ENCODE peak calls at places on chromosomes 6 and 20, in five cellular contexts. M is IMR-90, X is PC-9, D is OCI-LY7, E is endothelial cell of umbilical vein. Y is an unnamed sample.

GRCh38 chr20:460707-461106 is 1.6 kb downstream of the TBC1D20 start:
- DNase-seq in M (no peak), X (no peak), D (no peak), E (no peak), Y (peak; percentile 90)

GRCh38 chr20:37849169-37849568 is 53.8 kb upstream of the VSTM2L start:
- DNase-seq in M (no peak), X (no peak), D (no peak), E (no peak), Y (no peak)

GRCh38 chr6:79707621-79708020 is 76.5 kb downstream of the SH3BGRL2 start:
- DNase-seq in M (no peak), X (no peak), D (no peak), E (no peak), Y (no peak)

GRCh38 chr20:54197621-54198604 is 10.0 kb upstream of the PFDN4 start:
- DNase-seq in M (peak; percentile 49), X (peak; percentile 75), D (peak; percentile 21), E (no peak), Y (no peak)

GRCh38 chr6:148037496-148037895 is 305.1 kb upstream of the SASH1 start:
- DNase-seq in M (peak; percentile 50), X (peak; percentile 47), D (no peak), E (no peak), Y (peak; percentile 64)

GRCh38 chr6:46419576-46420002 is 71.7 kb downstream of the RCAN2 start:
- DNase-seq in M (peak; percentile 67), X (no peak), D (peak; percentile 77), E (peak; percentile 63), Y (peak; percentile 54)

GRCh38 chr20:4875578-4876067 is 125.7 kb downstream of the SLC23A2 start:
- DNase-seq in M (no peak), X (no peak), D (peak; percentile 14), E (no peak), Y (no peak)

GRCh38 chr6:11685411-11686093 is 93.1 kb downstream of the ADTRP start:
- DNase-seq in M (peak; percentile 64), X (peak; percentile 98), D (no peak), E (no peak), Y (no peak)

GRCh38 chr6:25311251-25311910 is 32.2 kb downstream of the CARMIL1 start:
- DNase-seq in M (peak; percentile 62), X (peak; percentile 59), D (no peak), E (no peak), Y (peak; percentile 81)

GRCh38 chr6:170046786-170047626 is 243.9 kb downstream of the DLL1 start:
- DNase-seq in M (no peak), X (no peak), D (no peak), E (no peak), Y (no peak)

GRCh38 chr20:36408219-36408618 is 102.1 kb downstream of the DLGAP4 start:
- DNase-seq in M (peak; percentile 28), X (no peak), D (no peak), E (peak; percentile 63), Y (peak; percentile 91)

GRCh38 chr6:84467296-84467695 is 239.9 kb upstream of the CEP162 start:
- DNase-seq in M (no peak), X (peak; percentile 83), D (no peak), E (peak; percentile 38), Y (no peak)

GRCh38 chr20:16573011-16573965 is at the start of gene KIF16B:
- DNase-seq in M (peak; percentile 76), X (peak; percentile 79), D (peak; percentile 88), E (peak; percentile 93), Y (peak; percentile 96)

GRCh38 chr6:7150381-7151064 is 42.8 kb downstream of the RREB1 start:
- DNase-seq in M (no peak), X (no peak), D (no peak), E (no peak), Y (no peak)

GRCh38 chr6:25963426-25964123 is 973 bp downstream of the TRIM38 start:
- DNase-seq in M (peak; percentile 16), X (peak; percentile 77), D (peak; percentile 28), E (peak; percentile 34), Y (no peak)

GRCh38 chr6:112117554-112117953 is 30.2 kb downstream of the FAM229B start:
- DNase-seq in M (peak; percentile 62), X (peak; percentile 74), D (no peak), E (peak; percentile 38), Y (peak; percentile 27)

GRCh38 chr6:113636357-113636824 is 220.8 kb upstream of the MARCKS start:
- DNase-seq in M (peak; percentile 78), X (no peak), D (no peak), E (no peak), Y (no peak)

GRCh38 chr20:54004397-54004940 is 65.9 kb downstream of the BCAS1 start:
- DNase-seq in M (no peak), X (no peak), D (no peak), E (no peak), Y (no peak)

GRCh38 chr6:159758031-159759001 is 3.5 kb upstream of the ACAT2 start:
- DNase-seq in M (peak; percentile 81), X (peak; percentile 42), D (no peak), E (no peak), Y (peak; percentile 77)

GRCh38 chr6:166005846-166006592 is 161.6 kb downstream of the TBXT start:
- DNase-seq in M (peak; percentile 94), X (no peak), D (no peak), E (no peak), Y (peak; percentile 94)

GRCh38 chr6:144899161-144899560 is 614.0 kb downstream of the UTRN start:
- DNase-seq in M (peak; percentile 67), X (no peak), D (no peak), E (no peak), Y (no peak)

GRCh38 chr20:44035924-44036323 is 121.3 kb downstream of the TOX2 start:
- DNase-seq in M (no peak), X (no peak), D (no peak), E (no peak), Y (no peak)

GRCh38 chr6:54048782-54049181 is 62.5 kb upstream of the MLIP start:
- DNase-seq in M (no peak), X (no peak), D (no peak), E (no peak), Y (no peak)

GRCh38 chr6:110158479-110158878 is 21.0 kb downstream of the WASF1 start:
- DNase-seq in M (peak; percentile 10), X (no peak), D (no peak), E (no peak), Y (no peak)

GRCh38 chr6:7546832-7547714 is 5.6 kb downstream of the DSP start:
- DNase-seq in M (no peak), X (no peak), D (no peak), E (no peak), Y (no peak)

GRCh38 chr6:6884193-6884627 is 223.6 kb upstream of the RREB1 start:
- DNase-seq in M (no peak), X (no peak), D (no peak), E (no peak), Y (no peak)

GRCh38 chr6:134170844-134171243 is 118.4 kb upstream of the SLC2A12 start:
- DNase-seq in M (peak; percentile 51), X (peak; percentile 24), D (no peak), E (no peak), Y (no peak)
- H3K4me2 ChIP-seq in M (peak overlapping the region; percentile 99), X (no peak overlapping the region), D (no peak overlapping the region), E (peak overlapping the region; percentile 93), Y (peak overlapping the region; percentile 76)

GRCh38 chr20:31842471-31843157 is 2.8 kb downstream of the FOXS1 start:
- DNase-seq in M (peak; percentile 59), X (no peak), D (no peak), E (peak; percentile 44), Y (peak; percentile 97)

GRCh38 chr20:31843881-31844280 is 1.5 kb downstream of the FOXS1 start:
- DNase-seq in M (no peak), X (no peak), D (no peak), E (no peak), Y (peak; percentile 68)

GRCh38 chr20:31843288-31843687 is 2.1 kb downstream of the FOXS1 start:
- DNase-seq in M (no peak), X (no peak), D (no peak), E (no peak), Y (no peak)

GRCh38 chr20:31840906-31841816 is 4.2 kb downstream of the FOXS1 start:
- DNase-seq in M (no peak), X (no peak), D (no peak), E (no peak), Y (peak; percentile 64)

DNA sequence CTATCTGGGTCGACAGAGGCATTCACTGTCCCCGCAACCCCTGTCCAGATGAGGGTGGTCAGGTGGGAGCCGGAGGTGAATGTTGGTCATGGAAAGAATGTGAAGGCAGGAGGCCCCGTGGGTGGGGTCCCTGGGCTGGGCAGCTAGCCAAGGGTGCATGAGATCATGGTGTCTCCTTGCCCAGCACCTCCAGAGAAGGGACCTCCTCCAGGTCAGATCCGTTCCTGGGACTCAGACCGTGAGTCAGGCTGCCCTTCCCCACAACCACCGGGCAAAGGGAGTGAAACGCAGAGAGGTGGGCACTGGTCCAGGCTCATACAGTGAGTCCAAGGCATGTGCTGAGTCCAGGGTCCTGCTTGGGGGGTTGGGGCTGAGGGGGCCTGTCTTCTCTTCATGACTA is 3.5 kb downstream of the FOXS1 start:
- DNase-seq in M (peak; percentile 66), X (peak; percentile 42), D (no peak), E (peak; percentile 63), Y (peak; percentile 94)
- H3K4me1 ChIP-seq in M (peaks cover 21% of the 10 kb centered on the region), X (peaks cover 9% of the 10 kb centered on the region), D (peaks cover 13% of the 10 kb centered on the region), E (peaks cover 41% of the 10 kb centered on the region), Y (peaks cover 68% of the 10 kb centered on the region)

GRCh38 chr6:90846824-90847223 is 260.0 kb upstream of the MAP3K7 start:
- DNase-seq in M (no peak), X (no peak), D (no peak), E (no peak), Y (no peak)

GRCh38 chr6:90849686-90850085 is 262.8 kb upstream of the MAP3K7 start:
- DNase-seq in M (no peak), X (no peak), D (no peak), E (no peak), Y (no peak)
- H2AFZ ChIP-seq in M (no peak overlapping the region), X (no peak overlapping the region), D (no peak overlapping the region), E (no peak overlapping the region), Y (no peak overlapping the region)

GRCh38 chr20:48326868-48327267 is 500.9 kb downstream of the PREX1 start:
- DNase-seq in M (no peak), X (no peak), D (no peak), E (no peak), Y (no peak)
- H3K4me2 ChIP-seq in M (no peak overlapping the region), X (no peak overlapping the region), D (no peak overlapping the region), E (no peak overlapping the region), Y (no peak overlapping the region)

DNA sequence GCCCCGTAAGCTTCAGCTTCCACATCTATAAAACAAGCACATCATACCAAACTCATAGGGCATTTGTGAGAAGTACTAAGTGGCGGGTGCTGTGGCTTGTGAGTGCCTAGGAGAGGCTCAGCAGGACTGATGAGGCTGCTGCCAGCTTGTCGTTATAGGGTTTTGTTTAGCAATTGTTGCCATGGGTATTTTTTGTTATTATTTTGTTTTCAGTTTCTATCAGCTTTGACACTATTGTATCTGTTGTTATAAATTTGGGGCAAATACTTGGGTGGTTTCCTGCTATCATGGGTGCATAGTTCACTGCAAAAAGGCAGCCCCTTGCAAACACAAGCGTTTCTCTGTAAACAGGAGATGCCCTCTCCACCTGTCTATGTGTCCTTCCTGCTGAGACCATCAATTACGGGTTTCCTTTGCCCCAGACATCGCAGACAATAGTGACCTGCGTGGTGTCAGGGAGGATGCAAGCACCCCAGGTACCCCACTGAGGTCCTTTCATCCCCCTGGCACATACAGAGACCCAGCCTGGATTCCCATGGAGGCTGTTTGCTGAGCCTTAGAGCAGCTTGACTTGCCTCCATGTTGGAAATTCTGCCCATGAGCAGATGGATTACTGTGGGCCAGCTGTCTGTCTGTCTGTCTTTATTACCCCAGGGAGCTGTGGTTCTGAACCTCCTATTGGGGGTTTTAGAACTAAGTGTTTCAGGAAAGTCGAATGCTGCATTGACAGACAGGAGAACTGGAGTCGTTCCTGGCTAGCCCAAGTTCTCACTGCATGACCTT is 3.2 kb upstream of the CCDC167 start:
- DNase-seq in M (no peak), X (no peak), D (peak; percentile 33), E (no peak), Y (peak; percentile 56)
- H3K4me1 ChIP-seq in M (no peaks in the 10 kb centered on the region), X (peaks cover 6% of the 10 kb centered on the region), D (peaks cover 51% of the 10 kb centered on the region), E (peaks cover 7% of the 10 kb centered on the region), Y (peaks cover 3% of the 10 kb centered on the region)

Y was measured in osteoblast.